ENCODE peak calls at places on chromosomes 16 and 17, in six cellular contexts. M is Calu3, W is nephron progenitor cell, S is ACHN, J is NCI-H1092, P is GM12892. R is an unnamed sample.

GRCh38 chr17:75874323-75875181 is 3.8 kb downstream of the TRIM47 start:
- DNase-seq in M (no peak), W (no peak), S (no peak), J (no peak), P (no peak), R (no peak)

GRCh38 chr17:77506371-77506991 is 365.7 kb downstream of the SEC14L1 start:
- DNase-seq in M (no peak), W (no peak), S (no peak), J (no peak), P (no peak), R (no peak)

GRCh38 chr16:53775106-53775820 is 71.3 kb downstream of the FTO start:
- DNase-seq in M (no peak), W (no peak), S (no peak), J (no peak), P (no peak), R (no peak)

GRCh38 chr16:76502555-76502954 is 225.4 kb downstream of the CNTNAP4 start:
- DNase-seq in M (no peak), W (no peak), S (no peak), J (no peak), P (no peak), R (no peak)

GRCh38 chr17:82230627-82231311 is 1.9 kb downstream of the SLC16A3 start:
- DNase-seq in M (peak; percentile 74), W (peak; percentile 78), S (no peak), J (no peak), P (peak; percentile 81), R (peak; percentile 60)

GRCh38 chr17:74798239-74798707 is 22.1 kb upstream of the NAT9 start:
- DNase-seq in M (no peak), W (no peak), S (peak; percentile 85), J (no peak), P (no peak), R (no peak)

GRCh38 chr17:4498461-4499397 is at the start of gene SPNS2:
- DNase-seq in M (peak; percentile 79), W (peak; percentile 80), S (peak; percentile 84), J (peak; percentile 28), P (peak; percentile 93), R (peak; percentile 86)

GRCh38 chr16:78792952-78793351 is 693.5 kb downstream of the WWOX start:
- DNase-seq in M (no peak), W (no peak), S (no peak), J (no peak), P (no peak), R (no peak)

GRCh38 chr16:67428146-67428731 is 2.7 kb upstream of the HSD11B2 start:
- DNase-seq in M (peak; percentile 90), W (peak; percentile 86), S (peak; percentile 80), J (peak; percentile 73), P (peak; percentile 68), R (peak; percentile 91)

GRCh38 chr17:47423406-47424295 is 99.9 kb downstream of the EFCAB13 start:
- DNase-seq in M (peak; percentile 69), W (peak; percentile 49), S (peak; percentile 46), J (no peak), P (peak; percentile 11), R (peak; percentile 24)

GRCh38 chr16:14172200-14172805 is 101.2 kb downstream of the MRTFB start:
- DNase-seq in M (no peak), W (no peak), S (no peak), J (no peak), P (no peak), R (no peak)

GRCh38 chr17:35117984-35118383 is 1.7 kb downstream of the RAD51D start:
- DNase-seq in M (no peak), W (no peak), S (peak; percentile 50), J (no peak), P (no peak), R (no peak)

GRCh38 chr17:61485067-61485775 is 33.0 kb downstream of the TBX4 start:
- DNase-seq in M (no peak), W (no peak), S (no peak), J (no peak), P (no peak), R (no peak)

GRCh38 chr16:68737730-68738590 is 868 bp downstream of the CDH1 start:
- DNase-seq in M (peak; percentile 84), W (peak; percentile 33), S (peak; percentile 37), J (no peak), P (no peak), R (no peak)

GRCh38 chr16:71923941-71924690 is 28.8 kb downstream of the IST1 start:
- DNase-seq in M (peak; percentile 58), W (no peak), S (peak; percentile 20), J (no peak), P (no peak), R (no peak)

GRCh38 chr17:33935822-33936221 is 319.3 kb upstream of the CCL2 start:
- DNase-seq in M (no peak), W (no peak), S (no peak), J (no peak), P (no peak), R (no peak)

GRCh38 chr17:28492352-28493310 is 13.5 kb upstream of the FOXN1 start:
- DNase-seq in M (no peak), W (no peak), S (no peak), J (no peak), P (no peak), R (no peak)

GRCh38 chr16:79843631-79844043 is 243.1 kb upstream of the MAF start:
- DNase-seq in M (no peak), W (no peak), S (no peak), J (no peak), P (no peak), R (no peak)

GRCh38 chr17:80259642-80260535 is 763 bp upstream of the RNF213 start:
- DNase-seq in M (peak; percentile 81), W (peak; percentile 85), S (peak; percentile 86), J (peak; percentile 51), P (peak; percentile 79), R (peak; percentile 76)

GRCh38 chr17:46179375-46179999 is 13.7 kb downstream of the KANSL1 start:
- DNase-seq in M (no peak), W (no peak), S (no peak), J (no peak), P (no peak), R (no peak)

GRCh38 chr17:58630883-58631522 is 60.8 kb downstream of the TEX14 start:
- DNase-seq in M (peak; percentile 4), W (peak; percentile 44), S (no peak), J (peak; percentile 65), P (no peak), R (peak; percentile 90)

GRCh38 chr17:83183951-83184506 is 104.6 kb downstream of the METRNL start:
- DNase-seq in M (no peak), W (peak; percentile 1), S (no peak), J (no peak), P (no peak), R (no peak)

GRCh38 chr17:6948562-6948961 is 47.3 kb upstream of the ALOX12 start:
- DNase-seq in M (no peak), W (no peak), S (no peak), J (no peak), P (no peak), R (no peak)

GRCh38 chr17:63258785-63259184 is 187.3 kb downstream of the CYB561 start:
- DNase-seq in M (no peak), W (no peak), S (no peak), J (no peak), P (no peak), R (no peak)

GRCh38 chr17:30290696-30291570 is 811 bp downstream of the BLMH start:
- DNase-seq in M (peak; percentile 52), W (peak; percentile 69), S (peak; percentile 52), J (no peak), P (peak; percentile 30), R (peak; percentile 85)

GRCh38 chr17:5971969-5972368 is 98.2 kb upstream of the WSCD1 start:
- DNase-seq in M (no peak), W (no peak), S (no peak), J (no peak), P (no peak), R (no peak)

GRCh38 chr17:19502517-19502916 is 31.1 kb upstream of the SLC47A1 start:
- DNase-seq in M (no peak), W (no peak), S (no peak), J (no peak), P (no peak), R (no peak)

R was measured in NCI-H82.